ENCODE peak calls at places on chromosomes 3 and 15, in nine cellular contexts. One of them, this sample, is unnamed.

GRCh38 chr15:69648775-69649735 is 196.4 kb downstream of the RPLP1 start:
- DNase-seq in uterus: no peak
- DNase-seq in AML-193: no peak
- DNase-seq in transverse colon: no peak
- DNase-seq in GM04504: no peak
- DNase-seq in fibroblast of gingiva: no peak
- DNase-seq in activated T-cell treated with anti-CD3 and anti-CD28 coated beads for 1 hour: no peak
- DNase-seq in midbrain: no peak
- DNase-seq in bronchial epithelial cell: peak; percentile 54
- DNase-seq in this sample: no peak

GRCh38 chr3:171162986-171163723 is 136.6 kb upstream of the SLC2A2 start:
- DNase-seq in midbrain: no peak
- DNase-seq in bronchial epithelial cell: no peak
- DNase-seq in uterus: no peak
- DNase-seq in GM04504: no peak
- DNase-seq in transverse colon: no peak
- DNase-seq in AML-193: peak; percentile 52
- DNase-seq in fibroblast of gingiva: no peak
- DNase-seq in activated T-cell treated with anti-CD3 and anti-CD28 coated beads for 1 hour: no peak
- DNase-seq in this sample: no peak

GRCh38 chr3:39358302-39358701 is 24.9 kb upstream of the SLC25A38 start:
- DNase-seq in midbrain: no peak
- DNase-seq in transverse colon: no peak
- DNase-seq in uterus: no peak
- DNase-seq in activated T-cell treated with anti-CD3 and anti-CD28 coated beads for 1 hour: no peak
- DNase-seq in bronchial epithelial cell: no peak
- DNase-seq in GM04504: no peak
- DNase-seq in fibroblast of gingiva: no peak
- DNase-seq in AML-193: no peak
- DNase-seq in this sample: no peak

GRCh38 chr3:58487140-58487886 is 4.6 kb upstream of the KCTD6 start:
- DNase-seq in activated T-cell treated with anti-CD3 and anti-CD28 coated beads for 1 hour: no peak
- DNase-seq in AML-193: no peak
- DNase-seq in GM04504: peak; percentile 38
- DNase-seq in uterus: peak; percentile 31
- DNase-seq in midbrain: no peak
- DNase-seq in fibroblast of gingiva: peak; percentile 43
- DNase-seq in transverse colon: no peak
- DNase-seq in bronchial epithelial cell: peak; percentile 72
- DNase-seq in this sample: peak; percentile 32

GRCh38 chr15:76973362-76973743 is 21.6 kb upstream of the PSTPIP1 start:
- DNase-seq in AML-193: peak; percentile 52
- DNase-seq in activated T-cell treated with anti-CD3 and anti-CD28 coated beads for 1 hour: peak; percentile 60
- DNase-seq in bronchial epithelial cell: no peak
- DNase-seq in fibroblast of gingiva: no peak
- DNase-seq in transverse colon: no peak
- DNase-seq in midbrain: peak; percentile 79
- DNase-seq in GM04504: no peak
- DNase-seq in uterus: no peak
- DNase-seq in this sample: no peak

GRCh38 chr3:71244153-71245051 is 339.1 kb downstream of the FOXP1 start:
- DNase-seq in GM04504: no peak
- DNase-seq in uterus: peak; percentile 74
- DNase-seq in AML-193: no peak
- DNase-seq in bronchial epithelial cell: peak; percentile 22
- DNase-seq in fibroblast of gingiva: no peak
- DNase-seq in midbrain: no peak
- DNase-seq in activated T-cell treated with anti-CD3 and anti-CD28 coated beads for 1 hour: no peak
- DNase-seq in transverse colon: peak; percentile 39
- DNase-seq in this sample: no peak

GRCh38 chr3:50345586-50345985 is at the start of gene ZMYND10:
- DNase-seq in AML-193: no peak
- DNase-seq in transverse colon: peak; percentile 78
- DNase-seq in activated T-cell treated with anti-CD3 and anti-CD28 coated beads for 1 hour: peak; percentile 73
- DNase-seq in fibroblast of gingiva: peak; percentile 29
- DNase-seq in GM04504: no peak
- DNase-seq in uterus: peak; percentile 55
- DNase-seq in midbrain: no peak
- DNase-seq in bronchial epithelial cell: peak; percentile 37
- DNase-seq in this sample: no peak

GRCh38 chr15:31740203-31740602 is 290.1 kb upstream of the CHRNA7 start:
- DNase-seq in transverse colon: no peak
- DNase-seq in midbrain: no peak
- DNase-seq in fibroblast of gingiva: no peak
- DNase-seq in GM04504: no peak
- DNase-seq in activated T-cell treated with anti-CD3 and anti-CD28 coated beads for 1 hour: no peak
- DNase-seq in uterus: no peak
- DNase-seq in bronchial epithelial cell: no peak
- DNase-seq in AML-193: no peak
- DNase-seq in this sample: no peak

GRCh38 chr3:169207089-169207488 is 456.4 kb downstream of the MECOM start:
- DNase-seq in uterus: no peak
- DNase-seq in activated T-cell treated with anti-CD3 and anti-CD28 coated beads for 1 hour: no peak
- DNase-seq in transverse colon: no peak
- DNase-seq in fibroblast of gingiva: no peak
- DNase-seq in bronchial epithelial cell: no peak
- DNase-seq in midbrain: no peak
- DNase-seq in AML-193: no peak
- DNase-seq in GM04504: no peak
- DNase-seq in this sample: no peak

GRCh38 chr3:78690806-78691205 is 1077.0 kb downstream of the ROBO1 start:
- DNase-seq in activated T-cell treated with anti-CD3 and anti-CD28 coated beads for 1 hour: no peak
- DNase-seq in fibroblast of gingiva: peak; percentile 57
- DNase-seq in bronchial epithelial cell: no peak
- DNase-seq in uterus: no peak
- DNase-seq in transverse colon: no peak
- DNase-seq in midbrain: no peak
- DNase-seq in GM04504: no peak
- DNase-seq in AML-193: no peak
- DNase-seq in this sample: no peak

GRCh38 chr3:55097441-55097840 is 169.6 kb upstream of the LRTM1 start:
- DNase-seq in activated T-cell treated with anti-CD3 and anti-CD28 coated beads for 1 hour: no peak
- DNase-seq in GM04504: peak; percentile 42
- DNase-seq in fibroblast of gingiva: peak; percentile 79
- DNase-seq in transverse colon: no peak
- DNase-seq in uterus: no peak
- DNase-seq in bronchial epithelial cell: no peak
- DNase-seq in AML-193: no peak
- DNase-seq in midbrain: no peak
- DNase-seq in this sample: no peak

GRCh38 chr3:134652409-134652831 is 1.6 kb upstream of the KY start:
- DNase-seq in transverse colon: no peak
- DNase-seq in uterus: no peak
- DNase-seq in fibroblast of gingiva: peak; percentile 6
- DNase-seq in midbrain: no peak
- DNase-seq in GM04504: no peak
- DNase-seq in activated T-cell treated with anti-CD3 and anti-CD28 coated beads for 1 hour: no peak
- DNase-seq in bronchial epithelial cell: peak; percentile 37
- DNase-seq in AML-193: no peak
- DNase-seq in this sample: no peak

GRCh38 chr3:49553690-49554634 is at the start of gene BSN:
- DNase-seq in midbrain: peak; percentile 94
- DNase-seq in transverse colon: peak; percentile 85
- DNase-seq in uterus: peak; percentile 90
- DNase-seq in bronchial epithelial cell: peak; percentile 48
- DNase-seq in activated T-cell treated with anti-CD3 and anti-CD28 coated beads for 1 hour: peak; percentile 85
- DNase-seq in fibroblast of gingiva: peak; percentile 82
- DNase-seq in AML-193: peak; percentile 61
- DNase-seq in GM04504: peak; percentile 74
- DNase-seq in this sample: peak; percentile 62

GRCh38 chr3:143412084-143412483 is 292.5 kb downstream of the CHST2 start:
- DNase-seq in transverse colon: no peak
- DNase-seq in midbrain: no peak
- DNase-seq in activated T-cell treated with anti-CD3 and anti-CD28 coated beads for 1 hour: no peak
- DNase-seq in bronchial epithelial cell: no peak
- DNase-seq in fibroblast of gingiva: no peak
- DNase-seq in AML-193: no peak
- DNase-seq in GM04504: no peak
- DNase-seq in uterus: no peak
- DNase-seq in this sample: no peak

GRCh38 chr15:100131321-100132224 is 210.2 kb downstream of the ADAMTS17 start:
- DNase-seq in uterus: no peak
- DNase-seq in GM04504: no peak
- DNase-seq in fibroblast of gingiva: no peak
- DNase-seq in AML-193: peak; percentile 15
- DNase-seq in activated T-cell treated with anti-CD3 and anti-CD28 coated beads for 1 hour: no peak
- DNase-seq in transverse colon: peak; percentile 24
- DNase-seq in midbrain: no peak
- DNase-seq in bronchial epithelial cell: peak; percentile 29
- DNase-seq in this sample: no peak

GRCh38 chr3:194103475-194103874 is 32.5 kb upstream of the HES1 start:
- DNase-seq in uterus: no peak
- DNase-seq in transverse colon: no peak
- DNase-seq in bronchial epithelial cell: no peak
- DNase-seq in activated T-cell treated with anti-CD3 and anti-CD28 coated beads for 1 hour: peak; percentile 15
- DNase-seq in midbrain: no peak
- DNase-seq in GM04504: no peak
- DNase-seq in fibroblast of gingiva: no peak
- DNase-seq in AML-193: no peak
- DNase-seq in this sample: no peak

GRCh38 chr3:8441969-8442559 is 59.6 kb upstream of the LMCD1 start:
- DNase-seq in GM04504: no peak
- DNase-seq in activated T-cell treated with anti-CD3 and anti-CD28 coated beads for 1 hour: no peak
- DNase-seq in transverse colon: no peak
- DNase-seq in AML-193: peak; percentile 5
- DNase-seq in uterus: peak; percentile 24
- DNase-seq in midbrain: peak; percentile 72
- DNase-seq in fibroblast of gingiva: peak; percentile 53
- DNase-seq in bronchial epithelial cell: peak; percentile 62
- DNase-seq in this sample: peak; percentile 73

This sample was measured in H4.